ENCODE peak calls at places on chromosomes 4 and X, in four cellular contexts. H, K, T and O are unnamed samples.

GRCh38 chrX:110006826-110007375 is 4.0 kb downstream of the TMEM164 start:
- DNase-seq in H (no peak), T (no peak), K (no peak), O (no peak)

GRCh38 chr4:29046166-29046565 is 1674.0 kb upstream of the PCDH7 start:
- DNase-seq in T (no peak), H (no peak), K (no peak), O (no peak)

GRCh38 chr4:7750972-7751371 is 188.7 kb downstream of the AFAP1 start:
- DNase-seq in T (no peak), K (no peak), H (no peak), O (no peak)

GRCh38 chr4:2768921-2769336 is 12.8 kb upstream of the TNIP2 start:
- DNase-seq in T (no peak), K (peak; percentile 44), H (no peak), O (no peak)

GRCh38 chrX:117972681-117973080 is 143.9 kb downstream of the KLHL13 start:
- DNase-seq in H (no peak), K (no peak), T (no peak), O (no peak)

GRCh38 chr4:71732706-71733105 is 51.2 kb downstream of the GC start:
- DNase-seq in K (no peak), T (no peak), H (no peak), O (no peak)

GRCh38 chr4:169164669-169165415 is 105.9 kb downstream of the SH3RF1 start:
- DNase-seq in H (no peak), T (no peak), K (no peak), O (no peak)

GRCh38 chrX:78979789-78980464 is 34.7 kb downstream of the P2RY10 start:
- DNase-seq in T (peak; percentile 77), H (no peak), K (no peak), O (no peak)

GRCh38 chrX:140971385-140971784 is 31.0 kb upstream of the SPANXB1 start:
- DNase-seq in K (no peak), H (no peak), T (no peak), O (no peak)

GRCh38 chr4:40750461-40751258 is 905 bp downstream of the NSUN7 start:
- DNase-seq in H (no peak), K (peak; percentile 55), T (no peak), O (peak; percentile 7)

GRCh38 chr4:2301806-2302205 is 39.9 kb upstream of the MXD4 start:
- DNase-seq in K (no peak), T (no peak), H (no peak), O (no peak)

GRCh38 chr4:94814237-94814636 is 56.5 kb downstream of the BMPR1B start:
- DNase-seq in K (no peak), T (no peak), H (no peak), O (no peak)

DNA sequence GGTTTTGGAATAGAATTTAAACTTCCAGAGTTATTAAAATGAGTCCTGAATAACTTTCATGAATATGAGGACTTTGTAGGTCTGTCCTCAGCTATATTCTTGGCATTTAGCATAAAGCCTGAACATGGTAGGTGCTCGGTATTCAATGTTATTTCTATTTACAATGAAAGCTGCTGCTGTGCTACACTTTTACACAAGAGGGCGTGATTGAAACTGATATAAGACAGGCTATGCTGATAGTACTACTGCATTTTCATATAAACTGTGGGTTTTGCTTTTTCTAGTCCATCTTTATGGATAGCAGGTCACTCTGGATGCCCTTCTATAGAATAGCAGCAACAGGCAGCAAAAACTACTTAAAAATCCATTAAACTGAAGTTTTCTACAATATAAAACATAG is 12.3 kb upstream of the GNPDA2 start:
- DNase-seq in K (no peak), H (no peak), T (peak; percentile 21), O (no peak)
- TF ChIP-seq CTCF in K (no peak), H (no peak), T (peak; percentile 52), O (no peak)

GRCh38 chr4:183838987-183839712 is 66.0 kb upstream of the STOX2 start:
- DNase-seq in K (no peak), H (no peak), T (peak; percentile 9), O (no peak)
- TF ChIP-seq CTCF in K (no peak), H (no peak), T (no peak), O (no peak)

DNA sequence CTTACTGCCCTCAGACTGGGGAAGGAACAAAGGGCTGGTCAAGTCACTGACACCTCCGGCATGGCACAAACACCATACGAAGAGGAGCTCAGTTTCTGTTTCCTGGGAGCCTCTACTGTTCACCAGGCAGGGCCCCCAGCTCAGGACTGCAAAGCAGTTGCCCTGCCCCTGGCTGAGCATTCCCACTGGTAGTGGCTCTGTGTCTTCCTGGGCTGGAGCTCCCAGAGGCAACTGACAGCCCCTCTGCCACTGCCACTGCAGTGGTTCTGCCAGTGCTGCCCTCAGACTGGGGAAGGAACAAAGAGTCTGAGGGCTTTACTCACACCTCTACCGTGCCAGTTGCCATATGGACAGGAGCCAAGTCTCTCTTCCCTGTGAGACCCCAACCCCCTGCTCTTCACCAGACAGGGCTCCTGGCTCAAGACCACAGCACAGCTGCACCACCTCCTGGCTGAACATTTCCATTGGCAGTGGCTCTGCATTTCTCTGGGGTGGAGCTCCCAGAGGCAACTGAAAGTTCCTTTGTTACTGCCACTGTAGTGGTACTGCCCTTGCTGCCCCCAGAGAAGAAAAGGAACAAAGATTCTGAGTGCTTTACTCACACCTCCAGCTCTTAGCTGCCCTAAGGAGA is 67.9 kb downstream of the SMARCA5 start:
- DNase-seq in T (no peak), K (no peak), H (no peak), O (no peak)
- TF ChIP-seq CTCF in T (no peak), K (no peak), H (no peak), O (no peak)

GRCh38 chrX:47958943-47959342 is 44.8 kb downstream of the ZNF182 start:
- DNase-seq in T (no peak), H (no peak), K (no peak), O (no peak)
- TF ChIP-seq CTCF in T (peak; percentile 0), H (no peak), K (no peak), O (no peak)